ENCODE peak calls at places on chromosomes 3 and 15, in ten cellular contexts. E, J, O, M, R, V, L, A, X and U are unnamed samples.

GRCh38 chr3:66991478-66991877 is 6.6 kb upstream of the KBTBD8 start:
- DNase-seq in E (no peak), J (no peak), O (no peak), M (no peak), R (no peak), V (no peak), L (no peak), A (peak; percentile 34), X (peak; percentile 56), U (no peak)

GRCh38 chr3:132232231-132232792 is 84.9 kb upstream of the ACP3 start:
- DNase-seq in E (no peak), J (no peak), O (no peak), M (no peak), R (no peak), V (no peak), L (no peak), A (no peak), X (peak; percentile 17), U (no peak)

GRCh38 chr3:34260266-34260990 is 462.0 kb downstream of the PDCD6IP start:
- DNase-seq in E (no peak), J (peak; percentile 54), O (peak; percentile 72), M (no peak), R (peak; percentile 9), V (peak; percentile 19), L (peak; percentile 45), A (peak; percentile 35), X (peak; percentile 60), U (peak; percentile 4)

GRCh38 chr3:113573728-113574127 is 41.4 kb downstream of the SIDT1 start:
- DNase-seq in E (no peak), J (no peak), O (no peak), M (no peak), R (no peak), V (no peak), L (no peak), A (peak; percentile 24), X (no peak), U (no peak)

GRCh38 chr3:63582943-63583500 is 69.5 kb upstream of the SNTN start:
- DNase-seq in E (no peak), J (no peak), O (no peak), M (no peak), R (no peak), V (no peak), L (no peak), A (no peak), X (peak; percentile 51), U (no peak)

GRCh38 chr3:71478568-71478967 is 105.0 kb downstream of the FOXP1 start:
- DNase-seq in E (no peak), J (no peak), O (no peak), M (no peak), R (no peak), V (no peak), L (no peak), A (no peak), X (peak; percentile 87), U (no peak)

GRCh38 chr15:92510163-92510882 is 116.6 kb downstream of the ST8SIA2 start:
- DNase-seq in E (no peak), J (no peak), O (no peak), M (no peak), R (no peak), V (no peak), L (no peak), A (no peak), X (peak; percentile 61), U (no peak)

GRCh38 chr15:41483115-41483514 is 10.6 kb upstream of the ITPKA start:
- DNase-seq in E (no peak), J (peak; percentile 83), O (no peak), M (no peak), R (no peak), V (no peak), L (no peak), A (no peak), X (no peak), U (no peak)

GRCh38 chr3:62587579-62588031 is 214.3 kb upstream of the FEZF2 start:
- DNase-seq in E (no peak), J (no peak), O (no peak), M (no peak), R (no peak), V (peak; percentile 89), L (no peak), A (no peak), X (peak; percentile 86), U (peak; percentile 48)

GRCh38 chr3:16487506-16488175 is 25.9 kb downstream of the RFTN1 start:
- DNase-seq in E (no peak), J (no peak), O (no peak), M (no peak), R (no peak), V (no peak), L (no peak), A (no peak), X (no peak), U (no peak)